ENCODE peak calls at places on chromosomes 16 and 17, in four cellular contexts. One of them, this sample, is unnamed. For H3K27me3, the result is how much of the 10 kb centered on the place peaks cover.

GRCh38 chr16:46889942-46890300 is 5.8 kb downstream of the GPT2 start:
- DNase-seq in right atrium auricular region: no peak
- DNase-seq in adipocyte: no peak
- DNase-seq in heart left ventricle: no peak
- DNase-seq in this sample: no peak

GRCh38 chr17:61235821-61236197 is 163.8 kb upstream of the TBX2 start:
- DNase-seq in heart left ventricle: no peak
- DNase-seq in right atrium auricular region: no peak
- DNase-seq in adipocyte: peak
- DNase-seq in this sample: no peak

GRCh38 chr16:58459344-58460218 is 40.4 kb upstream of the NDRG4 start:
- DNase-seq in right atrium auricular region: no peak
- DNase-seq in adipocyte: peak
- DNase-seq in heart left ventricle: peak
- DNase-seq in this sample: peak

GRCh38 chr16:17339764-17340541 is 130.8 kb downstream of the XYLT1 start:
- DNase-seq in heart left ventricle: no peak
- DNase-seq in adipocyte: peak
- DNase-seq in right atrium auricular region: no peak
- DNase-seq in this sample: no peak

GRCh38 chr17:81509048-81509686 is 3.4 kb downstream of the ACTG1 start:
- DNase-seq in right atrium auricular region: no peak
- DNase-seq in heart left ventricle: no peak
- DNase-seq in adipocyte: peak
- DNase-seq in this sample: no peak

GRCh38 chr16:12901204-12901596 is 198 bp upstream of the SHISA9 start:
- DNase-seq in heart left ventricle: no peak
- DNase-seq in adipocyte: no peak
- DNase-seq in right atrium auricular region: no peak
- DNase-seq in this sample: no peak

GRCh38 chr16:11024333-11025053 is 80.1 kb downstream of the CLEC16A start:
- DNase-seq in right atrium auricular region: no peak
- DNase-seq in heart left ventricle: no peak
- DNase-seq in adipocyte: no peak
- DNase-seq in this sample: no peak

GRCh38 chr17:58316260-58316960 is 12.2 kb downstream of the TSPOAP1 start:
- DNase-seq in right atrium auricular region: no peak
- DNase-seq in adipocyte: no peak
- DNase-seq in heart left ventricle: no peak
- DNase-seq in this sample: no peak

GRCh38 chr16:89720520-89720858 is 209 bp downstream of the VPS9D1 start:
- DNase-seq in right atrium auricular region: no peak
- DNase-seq in adipocyte: no peak
- DNase-seq in heart left ventricle: peak
- DNase-seq in this sample: peak

GRCh38 chr17:39631403-39631802 is 4.7 kb downstream of the PPP1R1B start:
- DNase-seq in adipocyte: no peak
- DNase-seq in right atrium auricular region: no peak
- DNase-seq in heart left ventricle: no peak
- DNase-seq in this sample: no peak

GRCh38 chr17:36877774-36878173 is 59.5 kb upstream of the LHX1 start:
- DNase-seq in right atrium auricular region: no peak
- DNase-seq in heart left ventricle: no peak
- DNase-seq in adipocyte: no peak
- DNase-seq in this sample: peak

GRCh38 chr16:86457621-86458456 is 52.5 kb upstream of the FOXF1 start:
- DNase-seq in heart left ventricle: peak
- DNase-seq in adipocyte: peak
- DNase-seq in right atrium auricular region: no peak
- DNase-seq in this sample: peak

GRCh38 chr17:2403044-2403443 is 2.2 kb upstream of the MNT start:
- DNase-seq in right atrium auricular region: no peak
- DNase-seq in adipocyte: no peak
- DNase-seq in heart left ventricle: peak
- DNase-seq in this sample: no peak

GRCh38 chr16:66474750-66475199 is 47.7 kb downstream of the BEAN1 start:
- DNase-seq in adipocyte: no peak
- DNase-seq in right atrium auricular region: no peak
- DNase-seq in heart left ventricle: no peak
- DNase-seq in this sample: no peak

GRCh38 chr17:2595200-2595599 is 1.7 kb downstream of the PAFAH1B1 start:
- DNase-seq in right atrium auricular region: no peak
- DNase-seq in adipocyte: peak
- DNase-seq in heart left ventricle: no peak
- DNase-seq in this sample: no peak

GRCh38 chr17:81471804-81472456 is 40.7 kb downstream of the ACTG1 start:
- DNase-seq in heart left ventricle: no peak
- DNase-seq in adipocyte: peak
- DNase-seq in right atrium auricular region: no peak
- DNase-seq in this sample: peak

GRCh38 chr16:84633622-84634021 is 14.7 kb upstream of the KLHL36 start:
- DNase-seq in adipocyte: no peak
- DNase-seq in heart left ventricle: peak
- DNase-seq in right atrium auricular region: peak
- DNase-seq in this sample: no peak

GRCh38 chr17:77609553-77610517 is 348.7 kb upstream of the TNRC6C start:
- DNase-seq in adipocyte: no peak
- DNase-seq in right atrium auricular region: no peak
- DNase-seq in heart left ventricle: no peak
- DNase-seq in this sample: no peak

GRCh38 chr16:23676924-23677480 is 1.7 kb upstream of the PLK1 start:
- DNase-seq in heart left ventricle: no peak
- DNase-seq in right atrium auricular region: no peak
- DNase-seq in adipocyte: no peak
- DNase-seq in this sample: peak

GRCh38 chr17:6811520-6811919 is 20.0 kb downstream of the TEKT1 start:
- DNase-seq in right atrium auricular region: no peak
- DNase-seq in adipocyte: no peak
- DNase-seq in heart left ventricle: no peak
- DNase-seq in this sample: no peak

GRCh38 chr16:79885320-79885719 is 284.8 kb upstream of the MAF start:
- DNase-seq in heart left ventricle: no peak
- DNase-seq in right atrium auricular region: no peak
- DNase-seq in adipocyte: no peak
- DNase-seq in this sample: no peak

GRCh38 chr16:35795361-35796029 is 2336.1 kb downstream of the TP53TG3F start:
- DNase-seq in adipocyte: no peak
- DNase-seq in right atrium auricular region: no peak
- DNase-seq in heart left ventricle: no peak
- DNase-seq in this sample: no peak

GRCh38 chr16:60674241-60674640 is 1362.0 kb downstream of the CDH8 start:
- DNase-seq in heart left ventricle: no peak
- DNase-seq in adipocyte: no peak
- DNase-seq in right atrium auricular region: no peak
- DNase-seq in this sample: no peak

GRCh38 chr17:2954898-2955445 is 108.4 kb downstream of the OR1D5 start:
- DNase-seq in heart left ventricle: no peak
- DNase-seq in adipocyte: peak
- DNase-seq in right atrium auricular region: no peak
- DNase-seq in this sample: peak

GRCh38 chr16:54288592-54289241 is 2.1 kb upstream of the IRX3 start:
- DNase-seq in right atrium auricular region: no peak
- DNase-seq in adipocyte: no peak
- DNase-seq in heart left ventricle: no peak
- DNase-seq in this sample: no peak
- H3K27me3 ChIP-seq in right atrium auricular region: under half
- H3K27me3 ChIP-seq in adipocyte: under half
- H3K27me3 ChIP-seq in heart left ventricle: under half
- H3K27me3 ChIP-seq in this sample: under half

DNA sequence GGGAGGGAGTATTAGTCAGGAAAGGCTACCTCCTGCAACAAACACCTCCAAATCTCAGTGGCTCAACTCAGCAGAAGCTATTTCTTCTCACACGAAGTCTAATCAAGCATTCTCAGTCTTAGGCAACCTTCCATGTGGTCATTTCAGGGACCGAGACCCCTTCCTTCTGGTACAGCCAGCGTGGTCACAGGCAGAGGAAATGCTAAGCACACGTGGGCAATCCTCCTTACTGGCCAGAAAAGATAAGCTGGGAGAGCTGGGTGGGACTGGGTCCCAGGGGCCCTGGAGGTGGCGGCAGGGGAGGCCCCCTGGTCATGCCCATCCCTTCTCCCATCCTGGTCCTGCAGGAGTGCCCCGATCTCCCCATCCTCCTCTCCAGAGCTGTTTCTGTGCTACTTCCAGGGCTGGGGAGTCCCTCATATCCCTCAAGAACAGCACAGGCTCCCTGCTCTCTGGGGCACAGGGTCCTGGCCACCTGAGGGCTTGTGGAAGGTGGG is 5.7 kb upstream of the CX3CL1 start:
- DNase-seq in adipocyte: no peak
- DNase-seq in right atrium auricular region: no peak
- DNase-seq in heart left ventricle: no peak
- DNase-seq in this sample: no peak
- H3K27me3 ChIP-seq in adipocyte: under half
- H3K27me3 ChIP-seq in right atrium auricular region: under half
- H3K27me3 ChIP-seq in heart left ventricle: under half
- H3K27me3 ChIP-seq in this sample: under half

DNA sequence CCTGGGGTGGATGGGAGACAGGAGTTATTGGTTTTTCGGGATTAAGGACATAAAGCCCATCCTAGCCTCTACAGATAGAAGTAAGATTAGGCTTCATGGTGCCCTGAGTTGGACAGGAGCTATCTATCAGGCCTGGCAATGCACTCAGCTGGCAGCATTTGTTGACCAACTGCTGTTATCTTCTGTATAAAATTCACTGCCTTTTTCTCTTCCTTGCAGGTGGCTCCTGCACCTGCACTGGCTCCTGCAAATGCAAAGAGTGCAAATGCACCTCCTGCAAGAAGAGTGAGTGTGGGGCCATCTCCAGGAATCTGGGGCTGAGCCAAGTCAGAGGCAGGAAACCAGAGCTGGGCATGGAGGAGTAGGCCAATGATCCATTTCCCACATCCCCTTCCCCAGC is 579 bp downstream of the MT1A start:
- DNase-seq in heart left ventricle: no peak
- DNase-seq in right atrium auricular region: no peak
- DNase-seq in adipocyte: no peak
- DNase-seq in this sample: no peak
- H3K27me3 ChIP-seq in heart left ventricle: under half
- H3K27me3 ChIP-seq in right atrium auricular region: under half
- H3K27me3 ChIP-seq in adipocyte: under half
- H3K27me3 ChIP-seq in this sample: under half

DNA sequence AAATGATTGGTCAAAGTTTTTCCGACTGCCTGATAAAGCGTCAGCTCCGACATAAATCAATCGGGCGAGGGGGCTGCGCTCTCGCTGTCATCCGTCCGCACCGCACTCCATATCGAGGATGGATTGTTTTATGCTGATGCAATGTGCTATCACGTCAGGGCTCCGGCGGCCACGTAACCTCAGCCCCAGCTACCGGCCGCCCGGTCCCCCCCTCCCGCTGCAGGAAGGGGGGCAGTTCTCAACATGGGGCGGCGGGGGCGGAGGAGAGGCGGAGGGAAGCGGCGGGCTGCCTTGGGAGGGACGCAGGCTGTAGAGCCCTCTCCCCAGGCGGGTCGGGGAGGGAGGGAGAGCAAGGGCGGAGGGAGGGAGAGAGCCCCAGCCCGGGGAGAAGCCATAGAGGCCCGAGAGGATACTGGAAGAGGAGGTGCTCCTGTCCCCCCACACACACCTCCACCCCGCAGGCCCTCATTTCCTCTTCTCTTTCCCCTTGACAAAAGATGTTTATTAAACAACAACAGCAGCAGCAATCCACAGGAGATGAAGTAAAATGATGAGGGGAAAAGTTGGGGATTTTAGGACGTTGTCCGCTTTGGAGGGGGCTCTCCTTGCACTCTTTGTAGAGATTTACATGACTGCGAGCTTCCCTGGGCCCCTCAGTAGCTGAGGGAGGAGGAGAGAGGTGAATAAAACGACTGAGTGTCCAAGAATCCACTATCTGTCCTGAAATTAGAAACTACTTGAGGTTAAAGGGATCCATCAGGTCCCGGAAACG is 498 bp upstream of the HOXB9 start:
- DNase-seq in adipocyte: no peak
- DNase-seq in heart left ventricle: no peak
- DNase-seq in right atrium auricular region: no peak
- DNase-seq in this sample: peak
- H3K27me3 ChIP-seq in adipocyte: half or more
- H3K27me3 ChIP-seq in heart left ventricle: half or more
- H3K27me3 ChIP-seq in right atrium auricular region: half or more
- H3K27me3 ChIP-seq in this sample: under half

GRCh38 chr17:8080208-8080798 is 7.2 kb downstream of the ALOX12B start:
- DNase-seq in heart left ventricle: no peak
- DNase-seq in right atrium auricular region: no peak
- DNase-seq in adipocyte: no peak
- DNase-seq in this sample: no peak
- H3K27me3 ChIP-seq in heart left ventricle: half or more
- H3K27me3 ChIP-seq in right atrium auricular region: under half
- H3K27me3 ChIP-seq in adipocyte: half or more
- H3K27me3 ChIP-seq in this sample: under half

GRCh38 chr16:88684569-88685155 is 1.6 kb downstream of the SNAI3 start:
- DNase-seq in right atrium auricular region: no peak
- DNase-seq in adipocyte: no peak
- DNase-seq in heart left ventricle: no peak
- DNase-seq in this sample: no peak

GRCh38 chr16:88687254-88687576 is 908 bp upstream of the SNAI3 start:
- DNase-seq in heart left ventricle: no peak
- DNase-seq in adipocyte: no peak
- DNase-seq in right atrium auricular region: no peak
- DNase-seq in this sample: no peak

GRCh38 chr16:88686439-88687253 is at the start of gene SNAI3:
- DNase-seq in right atrium auricular region: peak
- DNase-seq in adipocyte: peak
- DNase-seq in heart left ventricle: peak
- DNase-seq in this sample: peak

GRCh38 chr16:88685156-88686061 is 898 bp downstream of the SNAI3 start:
- DNase-seq in heart left ventricle: no peak
- DNase-seq in adipocyte: peak
- DNase-seq in right atrium auricular region: no peak
- DNase-seq in this sample: no peak

DNA sequence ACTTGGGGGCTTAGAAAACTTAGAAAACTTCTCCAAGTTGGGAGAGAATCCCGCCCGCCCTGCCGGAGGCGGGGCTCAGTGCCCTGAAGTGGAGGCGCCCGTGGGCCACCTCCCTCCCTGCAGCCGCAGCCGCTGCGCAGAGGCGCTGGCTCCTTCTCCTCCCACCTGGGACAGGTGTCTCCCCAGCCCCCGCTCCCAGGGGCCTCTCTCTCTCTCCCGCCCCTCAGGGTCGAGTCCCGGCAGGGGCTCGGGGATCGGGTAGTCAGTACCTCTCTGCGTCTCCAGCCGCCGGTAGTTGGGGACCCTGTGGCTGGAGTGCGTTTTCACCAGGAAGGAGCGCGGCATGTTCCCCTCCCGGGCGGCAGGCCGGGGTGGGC is 257 bp downstream of the SNAI3 start:
- DNase-seq in heart left ventricle: no peak
- DNase-seq in right atrium auricular region: no peak
- DNase-seq in adipocyte: peak
- DNase-seq in this sample: no peak
- H3K27me3 ChIP-seq in heart left ventricle: under half
- H3K27me3 ChIP-seq in right atrium auricular region: under half
- H3K27me3 ChIP-seq in adipocyte: under half
- H3K27me3 ChIP-seq in this sample: under half